ENCODE peak calls at places on chromosomes 16 and 17, in ten cellular contexts. W, M, N, V, I, X, T, R, F and G are unnamed samples.

GRCh38 chr17:27540300-27541105 is 84.3 kb downstream of the KSR1 start:
- DNase-seq in F (no peak), M (no peak), R (no peak), T (peak), W (no peak), V (peak), I (peak), N (no peak), X (no peak), G (no peak)

GRCh38 chr16:28503470-28504259 is 3.0 kb downstream of the IL27 start:
- DNase-seq in F (no peak), I (no peak), T (peak), V (no peak), R (no peak), W (no peak), M (no peak), N (no peak), X (no peak), G (no peak)

GRCh38 chr17:49659983-49660382 is 17.9 kb downstream of the SPOP start:
- DNase-seq in N (no peak), T (no peak), W (no peak), I (no peak), F (no peak), M (no peak), X (no peak), V (no peak), R (no peak), G (no peak)

GRCh38 chr17:79417589-79417988 is 193.3 kb downstream of the RBFOX3 start:
- DNase-seq in R (no peak), M (no peak), X (no peak), N (no peak), V (no peak), W (no peak), I (no peak), T (no peak), F (no peak), G (no peak)

GRCh38 chr16:50372611-50373344 is 4.0 kb upstream of the BRD7 start:
- DNase-seq in F (no peak), N (no peak), M (no peak), R (peak), V (peak), I (peak), W (peak), X (peak), T (peak), G (no peak)

GRCh38 chr16:31695667-31696066 is 168.0 kb downstream of the AHSP start:
- DNase-seq in I (no peak), F (peak), V (no peak), M (no peak), R (no peak), T (no peak), W (peak), X (no peak), N (no peak), G (no peak)

GRCh38 chr16:79836129-79836528 is 235.6 kb upstream of the MAF start:
- DNase-seq in V (no peak), W (no peak), M (no peak), X (no peak), N (no peak), I (no peak), R (no peak), T (no peak), F (no peak), G (no peak)

GRCh38 chr16:69078073-69078472 is 27.4 kb upstream of the HAS3 start:
- DNase-seq in X (peak), N (no peak), I (no peak), W (no peak), V (no peak), M (no peak), T (no peak), R (no peak), F (no peak), G (no peak)

GRCh38 chr16:660459-661183 is 7.3 kb upstream of the RHOT2 start:
- DNase-seq in W (peak), F (peak), V (no peak), R (no peak), I (no peak), N (no peak), X (peak), T (peak), M (peak), G (peak)

GRCh38 chr17:54754560-54754959 is 146.1 kb upstream of the TOM1L1 start:
- DNase-seq in N (no peak), M (no peak), F (no peak), X (peak), V (no peak), I (no peak), T (no peak), W (no peak), R (no peak), G (no peak)

GRCh38 chr17:77315010-77315409 is 174.2 kb downstream of the SEC14L1 start:
- DNase-seq in N (no peak), T (no peak), I (no peak), W (no peak), X (peak), F (no peak), R (no peak), M (no peak), V (no peak), G (no peak)

GRCh38 chr17:42132941-42133340 is 10.3 kb downstream of the HSPB9 start:
- DNase-seq in X (no peak), T (peak), F (no peak), M (no peak), I (peak), W (no peak), R (no peak), V (no peak), N (no peak), G (no peak)

GRCh38 chr17:57956311-57957119 is 1.3 kb upstream of the CUEDC1 start:
- DNase-seq in F (peak), V (no peak), M (no peak), X (no peak), T (no peak), W (no peak), N (no peak), R (no peak), I (peak), G (no peak)

GRCh38 chr16:55821210-55821609 is 11.7 kb downstream of the CES1 start:
- DNase-seq in V (no peak), M (no peak), T (no peak), N (no peak), X (no peak), I (no peak), R (no peak), F (no peak), W (no peak), G (no peak)